ENCODE peak calls at places on chromosomes 12 and 14, in seven cellular contexts. One of them, this sample, is unnamed.

GRCh38 chr12:53960187-53961024 is 5.7 kb downstream of the HOXC12 start:
- DNase-seq in cardiac muscle cell: no peak
- DNase-seq in hepatocyte: no peak
- DNase-seq in right atrium auricular region: no peak
- DNase-seq in uterus: no peak
- DNase-seq in upper lobe of left lung: no peak
- DNase-seq in naive thymus-derived CD4-positive, alpha-beta T cell: no peak
- DNase-seq in this sample: no peak

GRCh38 chr14:80425686-80426085 is 214.4 kb upstream of the DIO2 start:
- DNase-seq in hepatocyte: peak; percentile 5
- DNase-seq in upper lobe of left lung: no peak
- DNase-seq in right atrium auricular region: no peak
- DNase-seq in uterus: no peak
- DNase-seq in naive thymus-derived CD4-positive, alpha-beta T cell: no peak
- DNase-seq in cardiac muscle cell: peak; percentile 91
- DNase-seq in this sample: peak; percentile 87

GRCh38 chr12:49129332-49130150 is 1.7 kb downstream of the TUBA1B start:
- DNase-seq in naive thymus-derived CD4-positive, alpha-beta T cell: no peak
- DNase-seq in uterus: peak; percentile 36
- DNase-seq in right atrium auricular region: no peak
- DNase-seq in upper lobe of left lung: no peak
- DNase-seq in cardiac muscle cell: no peak
- DNase-seq in hepatocyte: no peak
- DNase-seq in this sample: no peak

GRCh38 chr14:64442300-64442988 is 22.9 kb upstream of the AKAP5 start:
- DNase-seq in uterus: peak; percentile 30
- DNase-seq in hepatocyte: peak; percentile 15
- DNase-seq in upper lobe of left lung: no peak
- DNase-seq in naive thymus-derived CD4-positive, alpha-beta T cell: no peak
- DNase-seq in right atrium auricular region: peak; percentile 66
- DNase-seq in cardiac muscle cell: peak; percentile 56
- DNase-seq in this sample: no peak

GRCh38 chr14:83988274-83988673 is 1541.7 kb upstream of the FLRT2 start:
- DNase-seq in right atrium auricular region: no peak
- DNase-seq in cardiac muscle cell: peak; percentile 83
- DNase-seq in naive thymus-derived CD4-positive, alpha-beta T cell: no peak
- DNase-seq in uterus: no peak
- DNase-seq in hepatocyte: no peak
- DNase-seq in upper lobe of left lung: no peak
- DNase-seq in this sample: no peak

GRCh38 chr12:110355080-110355479 is 48.4 kb downstream of the ANAPC7 start:
- DNase-seq in cardiac muscle cell: no peak
- DNase-seq in upper lobe of left lung: no peak
- DNase-seq in right atrium auricular region: no peak
- DNase-seq in naive thymus-derived CD4-positive, alpha-beta T cell: no peak
- DNase-seq in uterus: no peak
- DNase-seq in hepatocyte: no peak
- DNase-seq in this sample: peak; percentile 37

GRCh38 chr12:64181504-64182291 is 40.4 kb downstream of the KICS2 start:
- DNase-seq in uterus: peak; percentile 67
- DNase-seq in naive thymus-derived CD4-positive, alpha-beta T cell: no peak
- DNase-seq in hepatocyte: peak; percentile 64
- DNase-seq in right atrium auricular region: no peak
- DNase-seq in upper lobe of left lung: peak; percentile 42
- DNase-seq in cardiac muscle cell: peak; percentile 92
- DNase-seq in this sample: peak; percentile 91

GRCh38 chr12:30989754-30990153 is 63.2 kb downstream of the TSPAN11 start:
- DNase-seq in uterus: no peak
- DNase-seq in upper lobe of left lung: no peak
- DNase-seq in hepatocyte: peak; percentile 35
- DNase-seq in right atrium auricular region: peak; percentile 61
- DNase-seq in naive thymus-derived CD4-positive, alpha-beta T cell: no peak
- DNase-seq in cardiac muscle cell: no peak
- DNase-seq in this sample: no peak

GRCh38 chr12:93103154-93103553 is 174.1 kb upstream of the EEA1 start:
- DNase-seq in hepatocyte: no peak
- DNase-seq in cardiac muscle cell: no peak
- DNase-seq in naive thymus-derived CD4-positive, alpha-beta T cell: no peak
- DNase-seq in uterus: no peak
- DNase-seq in right atrium auricular region: no peak
- DNase-seq in upper lobe of left lung: no peak
- DNase-seq in this sample: no peak

GRCh38 chr14:99262977-99263448 is 9.0 kb downstream of the BCL11B start:
- DNase-seq in hepatocyte: no peak
- DNase-seq in cardiac muscle cell: no peak
- DNase-seq in uterus: no peak
- DNase-seq in naive thymus-derived CD4-positive, alpha-beta T cell: no peak
- DNase-seq in upper lobe of left lung: no peak
- DNase-seq in right atrium auricular region: no peak
- DNase-seq in this sample: no peak

GRCh38 chr14:96121660-96122395 is 82.7 kb downstream of the C14orf132 start:
- DNase-seq in hepatocyte: no peak
- DNase-seq in upper lobe of left lung: no peak
- DNase-seq in naive thymus-derived CD4-positive, alpha-beta T cell: no peak
- DNase-seq in right atrium auricular region: no peak
- DNase-seq in uterus: no peak
- DNase-seq in cardiac muscle cell: peak; percentile 63
- DNase-seq in this sample: peak; percentile 72

GRCh38 chr12:29350080-29350479 is 30.9 kb downstream of the ERGIC2 start:
- DNase-seq in right atrium auricular region: no peak
- DNase-seq in upper lobe of left lung: no peak
- DNase-seq in cardiac muscle cell: peak; percentile 70
- DNase-seq in naive thymus-derived CD4-positive, alpha-beta T cell: no peak
- DNase-seq in uterus: no peak
- DNase-seq in hepatocyte: peak; percentile 38
- DNase-seq in this sample: no peak

GRCh38 chr14:67446371-67447032 is 34.5 kb upstream of the PLEK2 start:
- DNase-seq in uterus: no peak
- DNase-seq in right atrium auricular region: no peak
- DNase-seq in hepatocyte: peak; percentile 31
- DNase-seq in naive thymus-derived CD4-positive, alpha-beta T cell: no peak
- DNase-seq in upper lobe of left lung: no peak
- DNase-seq in cardiac muscle cell: peak; percentile 12
- DNase-seq in this sample: no peak

GRCh38 chr12:26011099-26011498 is 52.6 kb downstream of the RASSF8 start:
- DNase-seq in cardiac muscle cell: peak; percentile 89
- DNase-seq in hepatocyte: no peak
- DNase-seq in right atrium auricular region: no peak
- DNase-seq in naive thymus-derived CD4-positive, alpha-beta T cell: no peak
- DNase-seq in upper lobe of left lung: no peak
- DNase-seq in uterus: peak; percentile 59
- DNase-seq in this sample: no peak

GRCh38 chr12:108734200-108734906 is 3.0 kb upstream of the CORO1C start:
- DNase-seq in hepatocyte: peak; percentile 91
- DNase-seq in cardiac muscle cell: peak; percentile 79
- DNase-seq in naive thymus-derived CD4-positive, alpha-beta T cell: no peak
- DNase-seq in uterus: no peak
- DNase-seq in upper lobe of left lung: peak; percentile 47
- DNase-seq in right atrium auricular region: no peak
- DNase-seq in this sample: peak; percentile 74

GRCh38 chr12:47939009-47939601 is 24.3 kb upstream of the TMEM106C start:
- DNase-seq in cardiac muscle cell: no peak
- DNase-seq in right atrium auricular region: no peak
- DNase-seq in naive thymus-derived CD4-positive, alpha-beta T cell: no peak
- DNase-seq in hepatocyte: no peak
- DNase-seq in upper lobe of left lung: no peak
- DNase-seq in uterus: no peak
- DNase-seq in this sample: no peak

GRCh38 chr14:73170686-73171085 is 34.4 kb downstream of the PSEN1 start:
- DNase-seq in cardiac muscle cell: no peak
- DNase-seq in upper lobe of left lung: no peak
- DNase-seq in uterus: no peak
- DNase-seq in right atrium auricular region: no peak
- DNase-seq in naive thymus-derived CD4-positive, alpha-beta T cell: no peak
- DNase-seq in hepatocyte: no peak
- DNase-seq in this sample: no peak
- H3K27ac ChIP-seq in cardiac muscle cell: no peak overlapping the region
- H3K27ac ChIP-seq in upper lobe of left lung: no peak overlapping the region
- H3K27ac ChIP-seq in uterus: no peak overlapping the region
- H3K27ac ChIP-seq in right atrium auricular region: no peak overlapping the region
- H3K27ac ChIP-seq in naive thymus-derived CD4-positive, alpha-beta T cell: no peak overlapping the region
- H3K27ac ChIP-seq in hepatocyte: no peak overlapping the region
- H3K27ac ChIP-seq in this sample: no peak overlapping the region

DNA sequence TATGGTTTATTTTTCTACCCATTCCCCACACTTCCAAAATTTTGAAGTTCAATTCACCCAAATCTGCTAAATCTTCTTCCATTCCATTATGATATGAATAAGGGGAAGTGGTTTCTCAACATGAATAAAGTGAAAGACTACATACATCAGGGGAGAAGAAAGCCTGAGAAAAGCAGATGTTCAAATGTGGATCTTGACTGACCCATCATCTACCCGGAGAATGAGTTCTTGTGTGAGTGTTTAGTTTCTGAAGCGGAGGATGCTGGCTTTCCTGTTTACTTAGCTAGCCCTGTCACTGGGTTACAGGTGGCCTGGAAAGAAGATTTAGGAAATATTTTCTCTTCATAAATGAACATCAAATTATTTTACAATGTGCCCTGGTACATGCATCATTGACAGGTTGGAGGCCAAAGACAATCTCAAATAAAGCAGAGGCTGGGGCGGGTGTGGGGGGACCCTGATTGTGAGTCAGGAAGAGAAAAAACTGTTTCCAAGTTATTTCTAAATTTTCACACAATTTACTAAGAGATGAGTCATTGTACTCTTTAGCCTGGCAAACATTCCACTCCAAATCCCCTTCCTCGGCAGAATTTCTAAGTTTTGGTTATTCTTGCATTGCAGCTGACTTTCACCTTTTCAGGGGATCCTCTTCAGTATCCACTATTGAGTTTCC is 135.6 kb downstream of the SLC25A21 start:
- DNase-seq in uterus: no peak
- DNase-seq in naive thymus-derived CD4-positive, alpha-beta T cell: no peak
- DNase-seq in cardiac muscle cell: no peak
- DNase-seq in upper lobe of left lung: no peak
- DNase-seq in right atrium auricular region: no peak
- DNase-seq in hepatocyte: no peak
- DNase-seq in this sample: peak; percentile 52
- H3K4me3 ChIP-seq in uterus: no peak overlapping the region
- H3K4me3 ChIP-seq in naive thymus-derived CD4-positive, alpha-beta T cell: no peak overlapping the region
- H3K4me3 ChIP-seq in cardiac muscle cell: no peak overlapping the region
- H3K4me3 ChIP-seq in upper lobe of left lung: no peak overlapping the region
- H3K4me3 ChIP-seq in right atrium auricular region: no peak overlapping the region
- H3K4me3 ChIP-seq in hepatocyte: no peak overlapping the region
- H3K4me3 ChIP-seq in this sample: no peak overlapping the region

DNA sequence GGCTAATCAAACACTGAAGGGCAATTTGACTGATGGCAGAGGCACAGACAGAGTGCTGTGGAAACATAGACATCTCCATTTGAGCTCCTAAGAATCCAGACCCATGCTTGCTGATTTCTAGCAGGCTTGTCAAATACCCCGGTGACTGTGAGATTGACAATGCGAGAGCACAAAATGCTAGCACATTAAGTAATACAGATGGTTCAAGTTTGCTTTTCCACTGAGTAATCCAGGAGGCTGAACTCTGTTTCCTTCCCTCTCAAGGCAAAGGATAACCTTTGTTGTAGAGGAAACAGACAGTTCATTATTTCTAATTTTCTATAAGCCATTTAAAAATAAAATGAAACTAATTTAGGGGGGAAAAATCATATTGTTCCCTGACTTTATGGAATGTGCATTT is 256.5 kb upstream of the CRY1 start:
- DNase-seq in naive thymus-derived CD4-positive, alpha-beta T cell: no peak
- DNase-seq in cardiac muscle cell: no peak
- DNase-seq in right atrium auricular region: no peak
- DNase-seq in uterus: no peak
- DNase-seq in upper lobe of left lung: no peak
- DNase-seq in hepatocyte: no peak
- DNase-seq in this sample: no peak
- H3K4me1 ChIP-seq in naive thymus-derived CD4-positive, alpha-beta T cell: peaks cover 19% of the 10 kb centered on the region
- H3K4me1 ChIP-seq in cardiac muscle cell: no peaks in the 10 kb centered on the region
- H3K4me1 ChIP-seq in right atrium auricular region: no peaks in the 10 kb centered on the region
- H3K4me1 ChIP-seq in uterus: no peaks in the 10 kb centered on the region
- H3K4me1 ChIP-seq in upper lobe of left lung: peaks cover 4% of the 10 kb centered on the region
- H3K4me1 ChIP-seq in hepatocyte: peaks cover 5% of the 10 kb centered on the region
- H3K4me1 ChIP-seq in this sample: peaks cover 6% of the 10 kb centered on the region

DNA sequence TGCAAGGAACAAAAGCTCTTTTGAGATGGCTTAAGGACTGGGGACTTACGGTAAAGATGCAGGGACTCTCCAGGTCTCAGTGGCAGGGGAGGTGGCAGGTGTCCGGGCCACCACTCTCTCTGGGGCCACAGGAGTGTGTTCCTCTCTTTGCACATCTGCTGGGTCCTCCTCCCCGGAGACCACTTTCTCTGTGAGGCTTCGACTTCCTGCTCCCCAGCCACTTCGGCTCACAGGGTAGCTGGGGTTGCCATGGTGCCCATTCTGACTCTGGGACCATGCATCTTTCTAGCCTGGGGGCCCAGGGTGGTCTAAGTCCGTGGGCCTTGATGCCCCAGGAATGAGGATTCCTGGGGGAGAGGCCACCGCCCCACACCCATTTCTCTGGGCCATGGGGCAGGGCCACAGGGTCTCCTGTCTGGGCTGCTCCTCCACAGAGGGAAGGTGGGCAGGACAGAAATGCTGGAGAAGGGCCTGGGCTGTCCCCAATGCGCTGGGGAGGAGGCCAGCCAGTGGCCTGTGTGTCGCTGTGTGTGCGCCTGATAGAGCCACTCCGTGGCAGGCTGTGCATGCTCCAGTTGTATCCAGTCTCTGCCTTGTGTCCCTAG is 38.5 kb downstream of the CCDC92 start:
- DNase-seq in uterus: no peak
- DNase-seq in cardiac muscle cell: no peak
- DNase-seq in upper lobe of left lung: no peak
- DNase-seq in right atrium auricular region: no peak
- DNase-seq in hepatocyte: no peak
- DNase-seq in naive thymus-derived CD4-positive, alpha-beta T cell: no peak
- DNase-seq in this sample: no peak
- H3K27ac ChIP-seq in uterus: no peak overlapping the region
- H3K27ac ChIP-seq in cardiac muscle cell: no peak overlapping the region
- H3K27ac ChIP-seq in upper lobe of left lung: no peak overlapping the region
- H3K27ac ChIP-seq in right atrium auricular region: no peak overlapping the region
- H3K27ac ChIP-seq in hepatocyte: no peak overlapping the region
- H3K27ac ChIP-seq in naive thymus-derived CD4-positive, alpha-beta T cell: no peak overlapping the region
- H3K27ac ChIP-seq in this sample: no peak overlapping the region

GRCh38 chr14:71430321-71431168 is 501.7 kb upstream of the RGS6 start:
- DNase-seq in hepatocyte: no peak
- DNase-seq in naive thymus-derived CD4-positive, alpha-beta T cell: no peak
- DNase-seq in right atrium auricular region: no peak
- DNase-seq in upper lobe of left lung: no peak
- DNase-seq in cardiac muscle cell: no peak
- DNase-seq in uterus: no peak
- DNase-seq in this sample: no peak
- H3K4me3 ChIP-seq in hepatocyte: no peak overlapping the region
- H3K4me3 ChIP-seq in naive thymus-derived CD4-positive, alpha-beta T cell: no peak overlapping the region
- H3K4me3 ChIP-seq in right atrium auricular region: no peak overlapping the region
- H3K4me3 ChIP-seq in upper lobe of left lung: no peak overlapping the region
- H3K4me3 ChIP-seq in cardiac muscle cell: no peak overlapping the region
- H3K4me3 ChIP-seq in uterus: no peak overlapping the region
- H3K4me3 ChIP-seq in this sample: no peak overlapping the region

This sample was measured in SJSA1.